ENCODE peak calls at places on chromosome 2, in ten cellular contexts. One of them, this sample, is unnamed.

GRCh38 chr2:42099431-42100173 is 51.8 kb downstream of the PKDCC start:
- DNase-seq in breast epithelium: no peak
- DNase-seq in lower leg skin: no peak
- DNase-seq in Peyer's patch: no peak
- DNase-seq in adrenal gland: peak
- DNase-seq in H54: no peak
- DNase-seq in K562: no peak
- DNase-seq in tibial nerve: no peak
- DNase-seq in GM12892: no peak
- DNase-seq in stomach: no peak
- DNase-seq in this sample: no peak

GRCh38 chr2:239979243-239980023 is 45.7 kb downstream of the NDUFA10 start:
- DNase-seq in K562: no peak
- DNase-seq in adrenal gland: peak
- DNase-seq in GM12892: no peak
- DNase-seq in lower leg skin: no peak
- DNase-seq in Peyer's patch: no peak
- DNase-seq in breast epithelium: no peak
- DNase-seq in tibial nerve: no peak
- DNase-seq in H54: no peak
- DNase-seq in stomach: no peak
- DNase-seq in this sample: no peak

GRCh38 chr2:177530513-177531039 is 138.0 kb downstream of the AGPS start:
- DNase-seq in GM12892: no peak
- DNase-seq in K562: no peak
- DNase-seq in breast epithelium: no peak
- DNase-seq in Peyer's patch: no peak
- DNase-seq in adrenal gland: no peak
- DNase-seq in lower leg skin: no peak
- DNase-seq in tibial nerve: no peak
- DNase-seq in H54: no peak
- DNase-seq in stomach: no peak
- DNase-seq in this sample: peak

GRCh38 chr2:37944268-37944667 is 19.2 kb downstream of the RMDN2 start:
- DNase-seq in breast epithelium: no peak
- DNase-seq in adrenal gland: no peak
- DNase-seq in GM12892: no peak
- DNase-seq in Peyer's patch: no peak
- DNase-seq in lower leg skin: no peak
- DNase-seq in K562: no peak
- DNase-seq in H54: no peak
- DNase-seq in tibial nerve: no peak
- DNase-seq in stomach: no peak
- DNase-seq in this sample: no peak

GRCh38 chr2:127588241-127588640 is 52.8 kb downstream of the MYO7B start:
- DNase-seq in adrenal gland: peak
- DNase-seq in Peyer's patch: peak
- DNase-seq in lower leg skin: no peak
- DNase-seq in K562: no peak
- DNase-seq in GM12892: no peak
- DNase-seq in tibial nerve: no peak
- DNase-seq in H54: no peak
- DNase-seq in breast epithelium: no peak
- DNase-seq in stomach: peak
- DNase-seq in this sample: no peak

GRCh38 chr2:196140213-196140612 is 31.2 kb downstream of the STK17B start:
- DNase-seq in adrenal gland: no peak
- DNase-seq in Peyer's patch: no peak
- DNase-seq in lower leg skin: no peak
- DNase-seq in GM12892: no peak
- DNase-seq in breast epithelium: no peak
- DNase-seq in stomach: no peak
- DNase-seq in H54: no peak
- DNase-seq in tibial nerve: no peak
- DNase-seq in K562: no peak
- DNase-seq in this sample: no peak

GRCh38 chr2:121260370-121261154 is 24.4 kb downstream of the TFCP2L1 start:
- DNase-seq in adrenal gland: peak
- DNase-seq in lower leg skin: no peak
- DNase-seq in H54: no peak
- DNase-seq in breast epithelium: peak
- DNase-seq in stomach: peak
- DNase-seq in tibial nerve: no peak
- DNase-seq in GM12892: no peak
- DNase-seq in Peyer's patch: peak
- DNase-seq in K562: no peak
- DNase-seq in this sample: no peak

GRCh38 chr2:200662727-200663126 is 76.9 kb downstream of the AOX1 start:
- DNase-seq in lower leg skin: no peak
- DNase-seq in stomach: no peak
- DNase-seq in breast epithelium: no peak
- DNase-seq in adrenal gland: peak
- DNase-seq in H54: peak
- DNase-seq in K562: no peak
- DNase-seq in GM12892: no peak
- DNase-seq in tibial nerve: no peak
- DNase-seq in Peyer's patch: no peak
- DNase-seq in this sample: no peak

GRCh38 chr2:75596784-75597183 is 36.0 kb upstream of the EVA1A start:
- DNase-seq in stomach: no peak
- DNase-seq in H54: no peak
- DNase-seq in adrenal gland: no peak
- DNase-seq in Peyer's patch: no peak
- DNase-seq in breast epithelium: no peak
- DNase-seq in K562: no peak
- DNase-seq in lower leg skin: no peak
- DNase-seq in GM12892: no peak
- DNase-seq in tibial nerve: no peak
- DNase-seq in this sample: no peak

GRCh38 chr2:236550701-236551465 is 18.7 kb upstream of the ACKR3 start:
- DNase-seq in Peyer's patch: peak
- DNase-seq in breast epithelium: no peak
- DNase-seq in lower leg skin: no peak
- DNase-seq in stomach: no peak
- DNase-seq in adrenal gland: no peak
- DNase-seq in H54: no peak
- DNase-seq in GM12892: no peak
- DNase-seq in K562: no peak
- DNase-seq in tibial nerve: no peak
- DNase-seq in this sample: no peak
- TF ChIP-seq POLR2A in Peyer's patch: no peak
- TF ChIP-seq POLR2A in breast epithelium: no peak
- TF ChIP-seq POLR2A in lower leg skin: no peak
- TF ChIP-seq POLR2A in stomach: no peak
- TF ChIP-seq POLR2A in adrenal gland: no peak
- TF ChIP-seq POLR2A in H54: no peak
- TF ChIP-seq POLR2A in GM12892: no peak
- TF ChIP-seq POLR2A in K562: no peak
- TF ChIP-seq POLR2A in tibial nerve: no peak
- TF ChIP-seq POLR2A in this sample: no peak

DNA sequence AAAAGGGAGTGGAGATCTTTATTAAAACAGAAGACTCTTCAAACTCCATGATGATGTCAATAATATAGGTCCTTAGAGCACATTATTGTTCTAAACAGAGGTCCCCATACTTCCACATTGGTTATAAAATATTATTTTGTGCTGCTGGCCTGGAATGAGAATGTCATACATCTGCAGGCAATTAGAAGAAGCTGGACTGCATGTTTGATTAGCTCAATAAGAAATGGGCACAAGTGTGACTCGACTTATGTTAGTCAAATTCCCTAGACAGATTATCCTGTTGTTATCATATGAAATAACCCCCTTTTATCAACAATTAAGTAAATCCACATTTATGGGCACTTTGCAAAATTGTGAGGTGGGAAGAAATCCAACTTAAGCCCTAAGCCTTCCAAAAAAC is 8.8 kb downstream of the EFEMP1 start:
- DNase-seq in H54: no peak
- DNase-seq in GM12892: no peak
- DNase-seq in K562: no peak
- DNase-seq in adrenal gland: no peak
- DNase-seq in stomach: no peak
- DNase-seq in Peyer's patch: no peak
- DNase-seq in tibial nerve: no peak
- DNase-seq in lower leg skin: no peak
- DNase-seq in breast epithelium: no peak
- DNase-seq in this sample: no peak
- TF ChIP-seq POLR2A in H54: no peak
- TF ChIP-seq POLR2A in GM12892: no peak
- TF ChIP-seq POLR2A in K562: no peak
- TF ChIP-seq POLR2A in adrenal gland: no peak
- TF ChIP-seq POLR2A in stomach: no peak
- TF ChIP-seq POLR2A in Peyer's patch: no peak
- TF ChIP-seq POLR2A in tibial nerve: no peak
- TF ChIP-seq POLR2A in lower leg skin: no peak
- TF ChIP-seq POLR2A in breast epithelium: no peak
- TF ChIP-seq POLR2A in this sample: no peak

GRCh38 chr2:219171231-219171651 is 1.4 kb upstream of the SLC23A3 start:
- DNase-seq in Peyer's patch: peak
- DNase-seq in stomach: no peak
- DNase-seq in adrenal gland: peak
- DNase-seq in K562: peak
- DNase-seq in H54: peak
- DNase-seq in GM12892: no peak
- DNase-seq in breast epithelium: no peak
- DNase-seq in lower leg skin: peak
- DNase-seq in tibial nerve: peak
- DNase-seq in this sample: peak
- TF ChIP-seq POLR2A in Peyer's patch: no peak
- TF ChIP-seq POLR2A in stomach: no peak
- TF ChIP-seq POLR2A in adrenal gland: peak
- TF ChIP-seq POLR2A in K562: no peak
- TF ChIP-seq POLR2A in H54: no peak
- TF ChIP-seq POLR2A in GM12892: no peak
- TF ChIP-seq POLR2A in breast epithelium: no peak
- TF ChIP-seq POLR2A in lower leg skin: no peak
- TF ChIP-seq POLR2A in tibial nerve: peak
- TF ChIP-seq POLR2A in this sample: no peak

DNA sequence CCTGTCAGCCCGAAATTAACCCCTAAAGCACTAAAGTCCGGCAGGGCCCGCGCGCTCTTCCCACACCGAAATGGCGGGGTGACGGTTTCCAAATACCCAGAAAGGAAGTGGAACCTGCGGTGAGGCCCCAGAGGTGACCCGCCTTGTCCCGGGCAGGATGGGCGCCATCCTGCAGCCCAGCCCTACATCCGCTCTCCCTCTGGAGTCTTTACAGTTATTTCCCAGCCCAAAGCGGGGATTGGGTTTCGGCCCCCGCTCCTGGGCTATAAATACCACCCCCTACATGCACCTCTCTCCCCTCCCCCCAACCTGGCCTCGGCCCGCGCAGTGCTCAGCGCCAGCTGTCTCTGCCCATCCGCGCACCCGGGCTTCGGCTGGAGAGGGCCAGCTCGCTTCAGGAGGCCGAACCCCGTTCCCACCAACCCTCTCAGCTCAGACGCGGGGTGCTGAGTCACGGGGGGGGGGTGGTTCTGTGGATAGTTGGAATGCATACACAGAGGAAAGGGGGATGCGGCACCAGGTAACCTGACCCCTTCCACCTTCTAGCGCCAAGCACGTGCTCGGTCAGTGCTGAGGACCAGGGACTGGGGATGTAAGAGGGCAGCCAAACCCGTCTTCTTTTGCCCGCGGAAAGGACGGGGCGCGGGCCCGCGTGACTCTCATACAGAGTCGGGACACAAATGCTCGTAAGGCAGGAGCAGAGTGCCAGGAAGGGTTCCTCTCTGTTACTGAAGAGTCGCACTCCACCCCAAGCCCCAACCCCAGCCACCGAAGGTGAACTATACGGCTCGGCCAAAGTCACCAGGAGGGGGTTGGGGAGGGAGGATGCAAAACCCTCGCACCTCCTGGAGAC is at the start of gene TUBA4B:
- DNase-seq in lower leg skin: no peak
- DNase-seq in GM12892: peak
- DNase-seq in K562: peak
- DNase-seq in H54: no peak
- DNase-seq in adrenal gland: peak
- DNase-seq in breast epithelium: no peak
- DNase-seq in tibial nerve: no peak
- DNase-seq in stomach: peak
- DNase-seq in Peyer's patch: peak
- DNase-seq in this sample: peak
- TF ChIP-seq POLR2A in lower leg skin: no peak
- TF ChIP-seq POLR2A in GM12892: no peak
- TF ChIP-seq POLR2A in K562: no peak
- TF ChIP-seq POLR2A in H54: no peak
- TF ChIP-seq POLR2A in adrenal gland: no peak
- TF ChIP-seq POLR2A in breast epithelium: no peak
- TF ChIP-seq POLR2A in tibial nerve: no peak
- TF ChIP-seq POLR2A in stomach: no peak
- TF ChIP-seq POLR2A in Peyer's patch: no peak
- TF ChIP-seq POLR2A in this sample: no peak

GRCh38 chr2:27771548-27772335 is at the start of gene MRPL33:
- DNase-seq in Peyer's patch: peak
- DNase-seq in tibial nerve: peak
- DNase-seq in H54: peak
- DNase-seq in lower leg skin: peak
- DNase-seq in GM12892: peak
- DNase-seq in breast epithelium: peak
- DNase-seq in stomach: peak
- DNase-seq in adrenal gland: peak
- DNase-seq in K562: peak
- DNase-seq in this sample: peak
- TF ChIP-seq POLR2A in Peyer's patch: peak
- TF ChIP-seq POLR2A in tibial nerve: peak
- TF ChIP-seq POLR2A in H54: no peak
- TF ChIP-seq POLR2A in lower leg skin: no peak
- TF ChIP-seq POLR2A in GM12892: peak
- TF ChIP-seq POLR2A in breast epithelium: peak
- TF ChIP-seq POLR2A in stomach: no peak
- TF ChIP-seq POLR2A in adrenal gland: peak
- TF ChIP-seq POLR2A in K562: peak
- TF ChIP-seq POLR2A in this sample: peak